ENCODE peak calls at places on chromosome 1, in nine cellular contexts. X, P, G, S, F, K, H, V and O are unnamed samples.
A peak's percentile ranks its signal among the peaks of the same experiment; 100 is the strongest.

GRCh38 chr1:207968521-207968944 is 57.6 kb upstream of the CD34 start:
- DNase-seq in X (no peak), P (no peak), G (no peak), S (no peak), F (no peak), K (no peak), H (no peak), V (no peak), O (no peak)

GRCh38 chr1:24599265-24599664 is 43.4 kb downstream of the NCMAP start:
- DNase-seq in X (no peak), P (no peak), G (no peak), S (no peak), F (no peak), K (no peak), H (no peak), V (no peak), O (no peak)

GRCh38 chr1:155410931-155411330 is 90.2 kb downstream of the RUSC1 start:
- DNase-seq in X (no peak), P (no peak), G (no peak), S (no peak), F (no peak), K (no peak), H (no peak), V (no peak), O (no peak)

GRCh38 chr1:7267493-7267892 is 482.2 kb downstream of the CAMTA1 start:
- DNase-seq in X (peak; percentile 42), P (peak; percentile 46), G (no peak), S (no peak), F (no peak), K (no peak), H (no peak), V (no peak), O (no peak)

GRCh38 chr1:85611856-85612255 is 31.3 kb downstream of the CCN1 start:
- DNase-seq in X (peak; percentile 99), P (peak; percentile 100), G (no peak), S (peak; percentile 27), F (peak; percentile 92), K (peak; percentile 25), H (no peak), V (no peak), O (no peak)

GRCh38 chr1:50422946-50423669 is at the start of gene DMRTA2:
- DNase-seq in X (no peak), P (peak; percentile 7), G (peak; percentile 57), S (no peak), F (peak; percentile 13), K (peak; percentile 63), H (peak; percentile 84), V (no peak), O (peak; percentile 59)

GRCh38 chr1:77197351-77197750 is 21.9 kb downstream of the PIGK start:
- DNase-seq in X (no peak), P (no peak), G (no peak), S (no peak), F (no peak), K (no peak), H (no peak), V (no peak), O (no peak)

GRCh38 chr1:162716123-162716522 is 74.4 kb upstream of the HSD17B7 start:
- DNase-seq in X (peak; percentile 35), P (no peak), G (no peak), S (no peak), F (no peak), K (no peak), H (no peak), V (peak; percentile 44), O (no peak)

GRCh38 chr1:116403506-116404136 is 30.6 kb downstream of the ATP1A1 start:
- DNase-seq in X (peak; percentile 45), P (no peak), G (no peak), S (no peak), F (no peak), K (no peak), H (no peak), V (no peak), O (no peak)

GRCh38 chr1:226987179-226987536 is 47.1 kb downstream of the COQ8A start:
- DNase-seq in X (no peak), P (no peak), G (no peak), S (no peak), F (no peak), K (no peak), H (no peak), V (no peak), O (no peak)

GRCh38 chr1:118785246-118785645 is 202.9 kb downstream of the TBX15 start:
- DNase-seq in X (peak; percentile 30), P (peak; percentile 0), G (no peak), S (no peak), F (no peak), K (no peak), H (no peak), V (no peak), O (no peak)

GRCh38 chr1:198986041-198986440 is 347.2 kb downstream of the PTPRC start:
- DNase-seq in X (no peak), P (no peak), G (no peak), S (no peak), F (no peak), K (no peak), H (no peak), V (no peak), O (no peak)

GRCh38 chr1:161089251-161089924 is at the start of gene NECTIN4:
- DNase-seq in X (no peak), P (no peak), G (no peak), S (no peak), F (peak; percentile 77), K (no peak), H (peak; percentile 69), V (no peak), O (no peak)

GRCh38 chr1:247182994-247183393 is 11.2 kb upstream of the ZNF124 start:
- DNase-seq in X (no peak), P (no peak), G (no peak), S (no peak), F (no peak), K (no peak), H (no peak), V (no peak), O (no peak)

GRCh38 chr1:91529856-91530255 is 29.2 kb downstream of the CDC7 start:
- DNase-seq in X (peak; percentile 53), P (peak; percentile 8), G (no peak), S (no peak), F (peak; percentile 61), K (peak; percentile 22), H (no peak), V (no peak), O (peak; percentile 11)

GRCh38 chr1:223245411-223245810 is 102.4 kb upstream of the TLR5 start:
- DNase-seq in X (no peak), P (no peak), G (no peak), S (no peak), F (no peak), K (no peak), H (no peak), V (no peak), O (no peak)

GRCh38 chr1:94989911-94990463 is 63.1 kb upstream of the CNN3 start:
- DNase-seq in X (no peak), P (no peak), G (no peak), S (peak; percentile 79), F (no peak), K (no peak), H (no peak), V (no peak), O (no peak)

GRCh38 chr1:175172503-175172902 is 20.1 kb downstream of the KIAA0040 start:
- DNase-seq in X (no peak), P (no peak), G (no peak), S (no peak), F (no peak), K (no peak), H (no peak), V (no peak), O (no peak)

GRCh38 chr1:952603-953002 is 6.5 kb downstream of the NOC2L start:
- DNase-seq in X (no peak), P (no peak), G (no peak), S (no peak), F (no peak), K (no peak), H (no peak), V (no peak), O (no peak)

GRCh38 chr1:234302334-234302962 is 70.8 kb upstream of the COA6 start:
- DNase-seq in X (no peak), P (no peak), G (no peak), S (no peak), F (no peak), K (no peak), H (no peak), V (no peak), O (no peak)
- H3K4me3 ChIP-seq in X (no peak overlapping the region), P (no peak overlapping the region), G (no peak overlapping the region), S (no peak overlapping the region), F (no peak overlapping the region), K (no peak overlapping the region), H (no peak overlapping the region), V (no peak overlapping the region), O (no peak overlapping the region)

GRCh38 chr1:169340882-169341281 is 26.7 kb downstream of the NME7 start:
- DNase-seq in X (no peak), P (no peak), G (no peak), S (no peak), F (no peak), K (no peak), H (peak; percentile 61), V (no peak), O (no peak)

GRCh38 chr1:169338617-169339016 is 29.0 kb downstream of the NME7 start:
- DNase-seq in X (no peak), P (no peak), G (no peak), S (no peak), F (no peak), K (no peak), H (no peak), V (no peak), O (no peak)

GRCh38 chr1:169345500-169345899 is 22.1 kb downstream of the NME7 start:
- DNase-seq in X (no peak), P (no peak), G (no peak), S (no peak), F (no peak), K (no peak), H (no peak), V (no peak), O (no peak)

DNA sequence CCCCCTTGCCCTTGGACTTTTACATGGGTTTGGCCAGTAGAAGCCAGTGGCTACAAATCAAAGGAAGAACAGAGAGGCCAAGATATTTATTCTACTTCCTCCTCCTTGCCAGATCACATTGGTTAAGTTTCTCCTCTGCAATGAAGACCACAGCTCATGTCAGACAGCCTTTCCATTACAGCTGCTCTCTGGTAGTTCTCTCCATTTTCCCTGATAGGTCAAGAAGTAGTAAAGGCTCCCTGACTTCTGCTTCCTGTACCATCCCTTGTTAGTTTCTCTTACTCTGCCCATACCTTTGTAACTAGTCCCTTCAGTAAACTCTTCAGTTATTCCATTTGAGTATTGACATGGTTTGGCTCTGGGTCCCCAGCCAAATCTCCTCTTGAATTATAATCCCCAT is 27.8 kb downstream of the NME7 start:
- DNase-seq in X (no peak), P (no peak), G (no peak), S (no peak), F (no peak), K (no peak), H (no peak), V (no peak), O (no peak)
- H3K4me1 ChIP-seq in X (no peaks in the 10 kb centered on the region), P (no peaks in the 10 kb centered on the region), G (no peaks in the 10 kb centered on the region), S (no peaks in the 10 kb centered on the region), F (peaks cover 2% of the 10 kb centered on the region), K (no peaks in the 10 kb centered on the region), H (peaks cover 3% of the 10 kb centered on the region), V (no peaks in the 10 kb centered on the region), O (no peaks in the 10 kb centered on the region)

GRCh38 chr1:231554969-231555368 is 26.5 kb downstream of the TSNAX start:
- DNase-seq in X (no peak), P (no peak), G (no peak), S (no peak), F (no peak), K (no peak), H (no peak), V (no peak), O (no peak)
- H3K4me3 ChIP-seq in X (no peak overlapping the region), P (no peak overlapping the region), G (no peak overlapping the region), S (no peak overlapping the region), F (no peak overlapping the region), K (no peak overlapping the region), H (no peak overlapping the region), V (no peak overlapping the region), O (no peak overlapping the region)

GRCh38 chr1:43879996-43880395 is 53.6 kb upstream of the ARTN start:
- DNase-seq in X (no peak), P (no peak), G (no peak), S (no peak), F (no peak), K (no peak), H (no peak), V (no peak), O (no peak)
- H3K4me1 ChIP-seq in X (peaks cover 22% of the 10 kb centered on the region), P (peaks cover 11% of the 10 kb centered on the region), G (peaks cover 27% of the 10 kb centered on the region), S (no peaks in the 10 kb centered on the region), F (peaks cover 2% of the 10 kb centered on the region), K (peaks cover 39% of the 10 kb centered on the region), H (peaks cover 11% of the 10 kb centered on the region), V (peaks cover 23% of the 10 kb centered on the region), O (no peaks in the 10 kb centered on the region)